ENCODE peak calls at places on chromosomes 7 and 10, in eight cellular contexts. One of them, this sample, is unnamed.

GRCh38 chr10:34906021-34906965 is 91.2 kb upstream of the PARD3 start:
- DNase-seq in B cell: no peak
- DNase-seq in T1000: no peak
- DNase-seq in Karpas-422: no peak
- DNase-seq in Ammon's horn: no peak
- DNase-seq in activated naive CD4-positive, alpha-beta T cell treated with Interleukin-2 at 50 U/mL for 16 hours: no peak
- DNase-seq in GM10248: no peak
- DNase-seq in HFF-Myc: no peak
- DNase-seq in this sample: no peak

GRCh38 chr10:18968196-18968595 is 80.4 kb upstream of the MALRD1 start:
- DNase-seq in B cell: no peak
- DNase-seq in activated naive CD4-positive, alpha-beta T cell treated with Interleukin-2 at 50 U/mL for 16 hours: no peak
- DNase-seq in HFF-Myc: no peak
- DNase-seq in Karpas-422: no peak
- DNase-seq in T1000: no peak
- DNase-seq in GM10248: no peak
- DNase-seq in Ammon's horn: no peak
- DNase-seq in this sample: no peak

GRCh38 chr7:99092064-99092720 is 51.7 kb downstream of the SMURF1 start:
- DNase-seq in T1000: no peak
- DNase-seq in HFF-Myc: no peak
- DNase-seq in GM10248: no peak
- DNase-seq in Karpas-422: no peak
- DNase-seq in B cell: no peak
- DNase-seq in Ammon's horn: peak
- DNase-seq in activated naive CD4-positive, alpha-beta T cell treated with Interleukin-2 at 50 U/mL for 16 hours: no peak
- DNase-seq in this sample: no peak

GRCh38 chr7:19116121-19117080 is 1.0 kb downstream of the TWIST1 start:
- DNase-seq in Karpas-422: no peak
- DNase-seq in activated naive CD4-positive, alpha-beta T cell treated with Interleukin-2 at 50 U/mL for 16 hours: no peak
- DNase-seq in Ammon's horn: no peak
- DNase-seq in GM10248: peak
- DNase-seq in T1000: peak
- DNase-seq in B cell: no peak
- DNase-seq in HFF-Myc: no peak
- DNase-seq in this sample: peak

GRCh38 chr10:52864459-52865106 is 92.0 kb upstream of the MBL2 start:
- DNase-seq in HFF-Myc: peak
- DNase-seq in Karpas-422: no peak
- DNase-seq in activated naive CD4-positive, alpha-beta T cell treated with Interleukin-2 at 50 U/mL for 16 hours: no peak
- DNase-seq in GM10248: no peak
- DNase-seq in T1000: peak
- DNase-seq in Ammon's horn: no peak
- DNase-seq in B cell: no peak
- DNase-seq in this sample: no peak

GRCh38 chr10:70950062-70950461 is 61.7 kb upstream of the PCBD1 start:
- DNase-seq in HFF-Myc: no peak
- DNase-seq in activated naive CD4-positive, alpha-beta T cell treated with Interleukin-2 at 50 U/mL for 16 hours: no peak
- DNase-seq in B cell: no peak
- DNase-seq in Ammon's horn: no peak
- DNase-seq in T1000: no peak
- DNase-seq in GM10248: no peak
- DNase-seq in Karpas-422: no peak
- DNase-seq in this sample: no peak

GRCh38 chr7:75638607-75639070 is 100.1 kb downstream of the HIP1 start:
- DNase-seq in B cell: no peak
- DNase-seq in T1000: no peak
- DNase-seq in Ammon's horn: peak
- DNase-seq in HFF-Myc: no peak
- DNase-seq in Karpas-422: no peak
- DNase-seq in GM10248: no peak
- DNase-seq in activated naive CD4-positive, alpha-beta T cell treated with Interleukin-2 at 50 U/mL for 16 hours: no peak
- DNase-seq in this sample: no peak

GRCh38 chr10:24451325-24451820 is 242.4 kb downstream of the KIAA1217 start:
- DNase-seq in HFF-Myc: no peak
- DNase-seq in GM10248: no peak
- DNase-seq in T1000: no peak
- DNase-seq in Karpas-422: no peak
- DNase-seq in Ammon's horn: no peak
- DNase-seq in B cell: no peak
- DNase-seq in activated naive CD4-positive, alpha-beta T cell treated with Interleukin-2 at 50 U/mL for 16 hours: no peak
- DNase-seq in this sample: no peak

GRCh38 chr10:80133221-80133620 is 691 bp downstream of the PLAC9 start:
- DNase-seq in T1000: no peak
- DNase-seq in B cell: no peak
- DNase-seq in HFF-Myc: no peak
- DNase-seq in activated naive CD4-positive, alpha-beta T cell treated with Interleukin-2 at 50 U/mL for 16 hours: no peak
- DNase-seq in Ammon's horn: no peak
- DNase-seq in Karpas-422: no peak
- DNase-seq in GM10248: no peak
- DNase-seq in this sample: no peak

GRCh38 chr10:15483215-15483970 is 112.3 kb upstream of the FAM171A1 start:
- DNase-seq in T1000: no peak
- DNase-seq in Karpas-422: no peak
- DNase-seq in activated naive CD4-positive, alpha-beta T cell treated with Interleukin-2 at 50 U/mL for 16 hours: no peak
- DNase-seq in Ammon's horn: no peak
- DNase-seq in GM10248: no peak
- DNase-seq in HFF-Myc: no peak
- DNase-seq in B cell: no peak
- DNase-seq in this sample: no peak

GRCh38 chr10:68153473-68154210 is 44.4 kb downstream of the MYPN start:
- DNase-seq in Karpas-422: no peak
- DNase-seq in B cell: no peak
- DNase-seq in activated naive CD4-positive, alpha-beta T cell treated with Interleukin-2 at 50 U/mL for 16 hours: no peak
- DNase-seq in GM10248: no peak
- DNase-seq in Ammon's horn: peak
- DNase-seq in T1000: peak
- DNase-seq in HFF-Myc: peak
- DNase-seq in this sample: no peak

GRCh38 chr10:84820121-84820520 is 491.7 kb downstream of the CCSER2 start:
- DNase-seq in B cell: no peak
- DNase-seq in Karpas-422: peak
- DNase-seq in Ammon's horn: peak
- DNase-seq in GM10248: no peak
- DNase-seq in HFF-Myc: no peak
- DNase-seq in T1000: no peak
- DNase-seq in activated naive CD4-positive, alpha-beta T cell treated with Interleukin-2 at 50 U/mL for 16 hours: no peak
- DNase-seq in this sample: no peak

GRCh38 chr7:124680304-124680703 is 85.3 kb downstream of the GPR37 start:
- DNase-seq in HFF-Myc: no peak
- DNase-seq in B cell: no peak
- DNase-seq in GM10248: no peak
- DNase-seq in T1000: no peak
- DNase-seq in Ammon's horn: no peak
- DNase-seq in activated naive CD4-positive, alpha-beta T cell treated with Interleukin-2 at 50 U/mL for 16 hours: no peak
- DNase-seq in Karpas-422: no peak
- DNase-seq in this sample: no peak

GRCh38 chr10:37488792-37489657 is 363.6 kb downstream of the ANKRD30A start:
- DNase-seq in GM10248: no peak
- DNase-seq in Karpas-422: no peak
- DNase-seq in B cell: no peak
- DNase-seq in T1000: peak
- DNase-seq in activated naive CD4-positive, alpha-beta T cell treated with Interleukin-2 at 50 U/mL for 16 hours: no peak
- DNase-seq in Ammon's horn: peak
- DNase-seq in HFF-Myc: no peak
- DNase-seq in this sample: no peak

GRCh38 chr10:62373995-62374861 is at the start of gene ZNF365:
- DNase-seq in B cell: no peak
- DNase-seq in HFF-Myc: no peak
- DNase-seq in Karpas-422: no peak
- DNase-seq in Ammon's horn: peak
- DNase-seq in activated naive CD4-positive, alpha-beta T cell treated with Interleukin-2 at 50 U/mL for 16 hours: peak
- DNase-seq in GM10248: peak
- DNase-seq in T1000: peak
- DNase-seq in this sample: peak

GRCh38 chr10:125120046-125120710 is 40.2 kb downstream of the CTBP2 start:
- DNase-seq in Ammon's horn: no peak
- DNase-seq in HFF-Myc: no peak
- DNase-seq in Karpas-422: no peak
- DNase-seq in B cell: no peak
- DNase-seq in activated naive CD4-positive, alpha-beta T cell treated with Interleukin-2 at 50 U/mL for 16 hours: no peak
- DNase-seq in GM10248: no peak
- DNase-seq in T1000: no peak
- DNase-seq in this sample: no peak

GRCh38 chr10:73837072-73837471 is 25.7 kb upstream of the NDST2 start:
- DNase-seq in T1000: no peak
- DNase-seq in HFF-Myc: no peak
- DNase-seq in Ammon's horn: no peak
- DNase-seq in B cell: no peak
- DNase-seq in Karpas-422: peak
- DNase-seq in activated naive CD4-positive, alpha-beta T cell treated with Interleukin-2 at 50 U/mL for 16 hours: no peak
- DNase-seq in GM10248: no peak
- DNase-seq in this sample: no peak

GRCh38 chr10:11145498-11145855 is 127.8 kb downstream of the CELF2 start:
- DNase-seq in Ammon's horn: no peak
- DNase-seq in Karpas-422: peak
- DNase-seq in T1000: no peak
- DNase-seq in GM10248: peak
- DNase-seq in HFF-Myc: no peak
- DNase-seq in B cell: peak
- DNase-seq in activated naive CD4-positive, alpha-beta T cell treated with Interleukin-2 at 50 U/mL for 16 hours: peak
- DNase-seq in this sample: peak

GRCh38 chr7:26492816-26493215 is 201.2 kb downstream of the SNX10 start:
- DNase-seq in activated naive CD4-positive, alpha-beta T cell treated with Interleukin-2 at 50 U/mL for 16 hours: no peak
- DNase-seq in T1000: no peak
- DNase-seq in Ammon's horn: no peak
- DNase-seq in Karpas-422: no peak
- DNase-seq in B cell: no peak
- DNase-seq in HFF-Myc: no peak
- DNase-seq in GM10248: no peak
- DNase-seq in this sample: no peak

GRCh38 chr7:130821864-130822263 is 87.9 kb upstream of the KLF14 start:
- DNase-seq in Karpas-422: no peak
- DNase-seq in B cell: no peak
- DNase-seq in activated naive CD4-positive, alpha-beta T cell treated with Interleukin-2 at 50 U/mL for 16 hours: no peak
- DNase-seq in HFF-Myc: no peak
- DNase-seq in GM10248: no peak
- DNase-seq in T1000: no peak
- DNase-seq in Ammon's horn: no peak
- DNase-seq in this sample: no peak

GRCh38 chr10:68385740-68386139 is 21.3 kb downstream of the RUFY2 start:
- DNase-seq in Ammon's horn: no peak
- DNase-seq in HFF-Myc: no peak
- DNase-seq in B cell: no peak
- DNase-seq in T1000: no peak
- DNase-seq in Karpas-422: no peak
- DNase-seq in activated naive CD4-positive, alpha-beta T cell treated with Interleukin-2 at 50 U/mL for 16 hours: no peak
- DNase-seq in GM10248: no peak
- DNase-seq in this sample: no peak

GRCh38 chr7:55509322-55509721 is 63.0 kb downstream of the VOPP1 start:
- DNase-seq in B cell: no peak
- DNase-seq in activated naive CD4-positive, alpha-beta T cell treated with Interleukin-2 at 50 U/mL for 16 hours: no peak
- DNase-seq in GM10248: no peak
- DNase-seq in Karpas-422: no peak
- DNase-seq in Ammon's horn: no peak
- DNase-seq in T1000: no peak
- DNase-seq in HFF-Myc: no peak
- DNase-seq in this sample: no peak